ENCODE peak calls at places on chromosomes 7 and 10, in five cellular contexts. One of them, this sample, is unnamed.

GRCh38 chr7:27435461-27435860 is 192.9 kb downstream of the EVX1 start:
- DNase-seq in upper lobe of right lung: no peak
- DNase-seq in aorta: no peak
- DNase-seq in colonic mucosa: no peak
- DNase-seq in NCI-H345: no peak
- DNase-seq in this sample: no peak

GRCh38 chr10:78175444-78175843 is 141.8 kb downstream of the RPS24 start:
- DNase-seq in upper lobe of right lung: no peak
- DNase-seq in aorta: no peak
- DNase-seq in colonic mucosa: no peak
- DNase-seq in NCI-H345: no peak
- DNase-seq in this sample: no peak

GRCh38 chr7:113100091-113100723 is 13.6 kb upstream of the GPR85 start:
- DNase-seq in upper lobe of right lung: no peak
- DNase-seq in aorta: peak; percentile 45
- DNase-seq in colonic mucosa: no peak
- DNase-seq in NCI-H345: peak; percentile 40
- DNase-seq in this sample: peak; percentile 54

GRCh38 chr7:131537581-131537980 is 18.8 kb downstream of the PODXL start:
- DNase-seq in upper lobe of right lung: no peak
- DNase-seq in aorta: no peak
- DNase-seq in colonic mucosa: no peak
- DNase-seq in NCI-H345: no peak
- DNase-seq in this sample: no peak

GRCh38 chr7:33743594-33743993 is 161.7 kb upstream of the BMPER start:
- DNase-seq in upper lobe of right lung: no peak
- DNase-seq in aorta: no peak
- DNase-seq in colonic mucosa: no peak
- DNase-seq in NCI-H345: no peak
- DNase-seq in this sample: peak; percentile 91

GRCh38 chr7:35624299-35625186 is 70.4 kb downstream of the HERPUD2 start:
- DNase-seq in upper lobe of right lung: no peak
- DNase-seq in aorta: no peak
- DNase-seq in colonic mucosa: no peak
- DNase-seq in NCI-H345: peak; percentile 65
- DNase-seq in this sample: peak; percentile 19

GRCh38 chr10:76583711-76584161 is 1053.9 kb downstream of the KCNMA1 start:
- DNase-seq in upper lobe of right lung: no peak
- DNase-seq in aorta: no peak
- DNase-seq in colonic mucosa: no peak
- DNase-seq in NCI-H345: no peak
- DNase-seq in this sample: peak; percentile 82

GRCh38 chr7:101185258-101185839 is 5.3 kb upstream of the NAT16 start:
- DNase-seq in upper lobe of right lung: no peak
- DNase-seq in aorta: no peak
- DNase-seq in colonic mucosa: no peak
- DNase-seq in NCI-H345: no peak
- DNase-seq in this sample: peak; percentile 43

GRCh38 chr7:138527746-138528223 is 67.7 kb downstream of the TRIM24 start:
- DNase-seq in upper lobe of right lung: no peak
- DNase-seq in aorta: no peak
- DNase-seq in colonic mucosa: no peak
- DNase-seq in NCI-H345: no peak
- DNase-seq in this sample: peak; percentile 8

GRCh38 chr10:32795598-32796183 is 162.3 kb downstream of the ITGB1 start:
- DNase-seq in upper lobe of right lung: no peak
- DNase-seq in aorta: no peak
- DNase-seq in colonic mucosa: no peak
- DNase-seq in NCI-H345: peak; percentile 3
- DNase-seq in this sample: peak; percentile 17

GRCh38 chr7:54701982-54702381 is 57.0 kb downstream of the SEC61G start:
- DNase-seq in upper lobe of right lung: no peak
- DNase-seq in aorta: no peak
- DNase-seq in colonic mucosa: no peak
- DNase-seq in NCI-H345: no peak
- DNase-seq in this sample: no peak

GRCh38 chr10:71857934-71858890 is 7.2 kb upstream of the PSAP start:
- DNase-seq in upper lobe of right lung: peak; percentile 86
- DNase-seq in aorta: peak; percentile 88
- DNase-seq in colonic mucosa: no peak
- DNase-seq in NCI-H345: no peak
- DNase-seq in this sample: no peak